ENCODE peak calls at places on chromosomes 1 and 21, in ten cellular contexts. One of them, this sample, is unnamed.

GRCh38 chr1:40664167-40664537 is 1.3 kb downstream of the RIMS3 start:
- DNase-seq in upper lobe of right lung: no peak
- DNase-seq in NAMALWA: peak
- DNase-seq in GM23338: no peak
- DNase-seq in dermis microvascular lymphatic vessel endothelial cell: no peak
- DNase-seq in CD8-positive, alpha-beta T cell: no peak
- DNase-seq in NCI-H460: no peak
- DNase-seq in activated CD8-positive, alpha-beta T cell treated with anti-CD3 and anti-CD28 coated beads for 36 hours: no peak
- DNase-seq in A172: no peak
- DNase-seq in RPMI8226: no peak
- DNase-seq in this sample: no peak

GRCh38 chr1:24142546-24143431 is at the start of gene IL22RA1:
- DNase-seq in upper lobe of right lung: no peak
- DNase-seq in NAMALWA: no peak
- DNase-seq in GM23338: no peak
- DNase-seq in dermis microvascular lymphatic vessel endothelial cell: no peak
- DNase-seq in CD8-positive, alpha-beta T cell: no peak
- DNase-seq in NCI-H460: no peak
- DNase-seq in activated CD8-positive, alpha-beta T cell treated with anti-CD3 and anti-CD28 coated beads for 36 hours: no peak
- DNase-seq in A172: peak
- DNase-seq in RPMI8226: peak
- DNase-seq in this sample: no peak

GRCh38 chr1:40689737-40690136 is 1.8 kb upstream of the NFYC start:
- DNase-seq in upper lobe of right lung: no peak
- DNase-seq in NAMALWA: no peak
- DNase-seq in GM23338: no peak
- DNase-seq in dermis microvascular lymphatic vessel endothelial cell: no peak
- DNase-seq in CD8-positive, alpha-beta T cell: no peak
- DNase-seq in NCI-H460: no peak
- DNase-seq in activated CD8-positive, alpha-beta T cell treated with anti-CD3 and anti-CD28 coated beads for 36 hours: no peak
- DNase-seq in A172: no peak
- DNase-seq in RPMI8226: no peak
- DNase-seq in this sample: no peak

GRCh38 chr1:211548321-211549091 is 30.5 kb downstream of the SLC30A1 start:
- DNase-seq in upper lobe of right lung: no peak
- DNase-seq in NAMALWA: no peak
- DNase-seq in GM23338: peak
- DNase-seq in dermis microvascular lymphatic vessel endothelial cell: no peak
- DNase-seq in CD8-positive, alpha-beta T cell: no peak
- DNase-seq in NCI-H460: no peak
- DNase-seq in activated CD8-positive, alpha-beta T cell treated with anti-CD3 and anti-CD28 coated beads for 36 hours: peak
- DNase-seq in A172: no peak
- DNase-seq in RPMI8226: no peak
- DNase-seq in this sample: no peak

GRCh38 chr1:113946668-113947387 is 17.7 kb downstream of the HIPK1 start:
- DNase-seq in upper lobe of right lung: no peak
- DNase-seq in NAMALWA: no peak
- DNase-seq in GM23338: no peak
- DNase-seq in dermis microvascular lymphatic vessel endothelial cell: peak
- DNase-seq in CD8-positive, alpha-beta T cell: no peak
- DNase-seq in NCI-H460: no peak
- DNase-seq in activated CD8-positive, alpha-beta T cell treated with anti-CD3 and anti-CD28 coated beads for 36 hours: no peak
- DNase-seq in A172: no peak
- DNase-seq in RPMI8226: no peak
- DNase-seq in this sample: no peak

GRCh38 chr1:12153181-12153785 is 13.5 kb upstream of the TNFRSF1B start:
- DNase-seq in upper lobe of right lung: peak
- DNase-seq in NAMALWA: peak
- DNase-seq in GM23338: no peak
- DNase-seq in dermis microvascular lymphatic vessel endothelial cell: peak
- DNase-seq in CD8-positive, alpha-beta T cell: no peak
- DNase-seq in NCI-H460: no peak
- DNase-seq in activated CD8-positive, alpha-beta T cell treated with anti-CD3 and anti-CD28 coated beads for 36 hours: peak
- DNase-seq in A172: peak
- DNase-seq in RPMI8226: no peak
- DNase-seq in this sample: peak

GRCh38 chr1:4974981-4975685 is 320.7 kb downstream of the AJAP1 start:
- DNase-seq in upper lobe of right lung: no peak
- DNase-seq in NAMALWA: no peak
- DNase-seq in GM23338: no peak
- DNase-seq in dermis microvascular lymphatic vessel endothelial cell: no peak
- DNase-seq in CD8-positive, alpha-beta T cell: no peak
- DNase-seq in NCI-H460: no peak
- DNase-seq in activated CD8-positive, alpha-beta T cell treated with anti-CD3 and anti-CD28 coated beads for 36 hours: no peak
- DNase-seq in A172: no peak
- DNase-seq in RPMI8226: no peak
- DNase-seq in this sample: no peak

GRCh38 chr1:29786195-29786594 is 549.9 kb downstream of the PTPRU start:
- DNase-seq in upper lobe of right lung: no peak
- DNase-seq in NAMALWA: no peak
- DNase-seq in GM23338: no peak
- DNase-seq in dermis microvascular lymphatic vessel endothelial cell: no peak
- DNase-seq in CD8-positive, alpha-beta T cell: no peak
- DNase-seq in NCI-H460: no peak
- DNase-seq in activated CD8-positive, alpha-beta T cell treated with anti-CD3 and anti-CD28 coated beads for 36 hours: no peak
- DNase-seq in A172: no peak
- DNase-seq in RPMI8226: peak
- DNase-seq in this sample: no peak

GRCh38 chr1:54506594-54506993 is 41.4 kb upstream of the ACOT11 start:
- DNase-seq in upper lobe of right lung: no peak
- DNase-seq in NAMALWA: no peak
- DNase-seq in GM23338: no peak
- DNase-seq in dermis microvascular lymphatic vessel endothelial cell: no peak
- DNase-seq in CD8-positive, alpha-beta T cell: no peak
- DNase-seq in NCI-H460: no peak
- DNase-seq in activated CD8-positive, alpha-beta T cell treated with anti-CD3 and anti-CD28 coated beads for 36 hours: no peak
- DNase-seq in A172: no peak
- DNase-seq in RPMI8226: no peak
- DNase-seq in this sample: no peak

GRCh38 chr1:207027221-207027777 is 5.3 kb downstream of the C1orf116 start:
- DNase-seq in upper lobe of right lung: peak
- DNase-seq in NAMALWA: no peak
- DNase-seq in GM23338: no peak
- DNase-seq in dermis microvascular lymphatic vessel endothelial cell: no peak
- DNase-seq in CD8-positive, alpha-beta T cell: no peak
- DNase-seq in NCI-H460: no peak
- DNase-seq in activated CD8-positive, alpha-beta T cell treated with anti-CD3 and anti-CD28 coated beads for 36 hours: no peak
- DNase-seq in A172: peak
- DNase-seq in RPMI8226: no peak
- DNase-seq in this sample: no peak

GRCh38 chr1:231357831-231358354 is 19.8 kb downstream of the SPRTN start:
- DNase-seq in upper lobe of right lung: no peak
- DNase-seq in NAMALWA: peak
- DNase-seq in GM23338: peak
- DNase-seq in dermis microvascular lymphatic vessel endothelial cell: peak
- DNase-seq in CD8-positive, alpha-beta T cell: peak
- DNase-seq in NCI-H460: peak
- DNase-seq in activated CD8-positive, alpha-beta T cell treated with anti-CD3 and anti-CD28 coated beads for 36 hours: peak
- DNase-seq in A172: peak
- DNase-seq in RPMI8226: peak
- DNase-seq in this sample: peak

GRCh38 chr21:33541105-33541711 is 709 bp downstream of the GART start:
- DNase-seq in upper lobe of right lung: no peak
- DNase-seq in NAMALWA: peak
- DNase-seq in GM23338: peak
- DNase-seq in dermis microvascular lymphatic vessel endothelial cell: peak
- DNase-seq in CD8-positive, alpha-beta T cell: no peak
- DNase-seq in NCI-H460: peak
- DNase-seq in activated CD8-positive, alpha-beta T cell treated with anti-CD3 and anti-CD28 coated beads for 36 hours: peak
- DNase-seq in A172: peak
- DNase-seq in RPMI8226: peak
- DNase-seq in this sample: peak

GRCh38 chr1:159188375-159188788 is 16.3 kb upstream of the ACKR1 start:
- DNase-seq in upper lobe of right lung: peak
- DNase-seq in NAMALWA: peak
- DNase-seq in GM23338: peak
- DNase-seq in dermis microvascular lymphatic vessel endothelial cell: peak
- DNase-seq in CD8-positive, alpha-beta T cell: no peak
- DNase-seq in NCI-H460: peak
- DNase-seq in activated CD8-positive, alpha-beta T cell treated with anti-CD3 and anti-CD28 coated beads for 36 hours: peak
- DNase-seq in A172: peak
- DNase-seq in RPMI8226: no peak
- DNase-seq in this sample: no peak

GRCh38 chr1:106831511-106831910 is 225.0 kb upstream of the PRMT6 start:
- DNase-seq in upper lobe of right lung: no peak
- DNase-seq in NAMALWA: no peak
- DNase-seq in GM23338: no peak
- DNase-seq in dermis microvascular lymphatic vessel endothelial cell: no peak
- DNase-seq in CD8-positive, alpha-beta T cell: no peak
- DNase-seq in NCI-H460: no peak
- DNase-seq in activated CD8-positive, alpha-beta T cell treated with anti-CD3 and anti-CD28 coated beads for 36 hours: no peak
- DNase-seq in A172: no peak
- DNase-seq in RPMI8226: no peak
- DNase-seq in this sample: peak

GRCh38 chr1:89001510-89001909 is 9.1 kb upstream of the KYAT3 start:
- DNase-seq in upper lobe of right lung: no peak
- DNase-seq in NAMALWA: no peak
- DNase-seq in GM23338: peak
- DNase-seq in dermis microvascular lymphatic vessel endothelial cell: peak
- DNase-seq in CD8-positive, alpha-beta T cell: no peak
- DNase-seq in NCI-H460: no peak
- DNase-seq in activated CD8-positive, alpha-beta T cell treated with anti-CD3 and anti-CD28 coated beads for 36 hours: no peak
- DNase-seq in A172: no peak
- DNase-seq in RPMI8226: no peak
- DNase-seq in this sample: no peak

This sample was measured in H4.